ENCODE peak calls at places on chromosomes 12 and 14, in nine cellular contexts. One of them, this sample, is unnamed.
A peak's percentile ranks its signal among the peaks of the same experiment; 100 is the strongest.

GRCh38 chr12:39587247-39587646 is 32.4 kb downstream of the ABCD2 start:
- DNase-seq in kidney epithelial cell: no peak
- DNase-seq in heart right ventricle: no peak
- DNase-seq in H9: no peak
- DNase-seq in cardiac muscle cell: no peak
- DNase-seq in HAP-1: peak; percentile 30
- DNase-seq in colonic mucosa: no peak
- DNase-seq in testis: no peak
- DNase-seq in uterus: no peak
- DNase-seq in this sample: no peak

GRCh38 chr12:88206636-88207035 is 64.5 kb downstream of the TMTC3 start:
- DNase-seq in kidney epithelial cell: no peak
- DNase-seq in heart right ventricle: no peak
- DNase-seq in H9: no peak
- DNase-seq in cardiac muscle cell: no peak
- DNase-seq in HAP-1: no peak
- DNase-seq in colonic mucosa: no peak
- DNase-seq in testis: no peak
- DNase-seq in uterus: no peak
- DNase-seq in this sample: no peak

GRCh38 chr12:14613718-14614117 is 46.0 kb upstream of the PLBD1 start:
- DNase-seq in kidney epithelial cell: no peak
- DNase-seq in heart right ventricle: no peak
- DNase-seq in H9: no peak
- DNase-seq in cardiac muscle cell: no peak
- DNase-seq in HAP-1: no peak
- DNase-seq in colonic mucosa: no peak
- DNase-seq in testis: no peak
- DNase-seq in uterus: no peak
- DNase-seq in this sample: no peak

GRCh38 chr12:22458301-22458917 is 85.9 kb downstream of the C2CD5 start:
- DNase-seq in kidney epithelial cell: no peak
- DNase-seq in heart right ventricle: no peak
- DNase-seq in H9: no peak
- DNase-seq in cardiac muscle cell: no peak
- DNase-seq in HAP-1: no peak
- DNase-seq in colonic mucosa: no peak
- DNase-seq in testis: no peak
- DNase-seq in uterus: no peak
- DNase-seq in this sample: no peak

GRCh38 chr14:92122351-92122677 is 545 bp downstream of the CPSF2 start:
- DNase-seq in kidney epithelial cell: no peak
- DNase-seq in heart right ventricle: no peak
- DNase-seq in H9: no peak
- DNase-seq in cardiac muscle cell: peak; percentile 61
- DNase-seq in HAP-1: peak; percentile 39
- DNase-seq in colonic mucosa: peak; percentile 32
- DNase-seq in testis: no peak
- DNase-seq in uterus: no peak
- DNase-seq in this sample: no peak

GRCh38 chr12:21065845-21066244 is 65.1 kb upstream of the SLCO1B1 start:
- DNase-seq in kidney epithelial cell: no peak
- DNase-seq in heart right ventricle: no peak
- DNase-seq in H9: no peak
- DNase-seq in cardiac muscle cell: no peak
- DNase-seq in HAP-1: no peak
- DNase-seq in colonic mucosa: no peak
- DNase-seq in testis: peak; percentile 18
- DNase-seq in uterus: no peak
- DNase-seq in this sample: no peak

GRCh38 chr12:45615268-45615667 is 114.2 kb upstream of the ARID2 start:
- DNase-seq in kidney epithelial cell: peak; percentile 34
- DNase-seq in heart right ventricle: no peak
- DNase-seq in H9: no peak
- DNase-seq in cardiac muscle cell: no peak
- DNase-seq in HAP-1: no peak
- DNase-seq in colonic mucosa: no peak
- DNase-seq in testis: no peak
- DNase-seq in uterus: no peak
- DNase-seq in this sample: no peak

GRCh38 chr14:52325632-52326031 is 11.5 kb downstream of the PTGER2 start:
- DNase-seq in kidney epithelial cell: no peak
- DNase-seq in heart right ventricle: no peak
- DNase-seq in H9: no peak
- DNase-seq in cardiac muscle cell: no peak
- DNase-seq in HAP-1: no peak
- DNase-seq in colonic mucosa: no peak
- DNase-seq in testis: no peak
- DNase-seq in uterus: no peak
- DNase-seq in this sample: no peak

GRCh38 chr14:103737432-103738045 is 21.9 kb downstream of the ZFYVE21 start:
- DNase-seq in kidney epithelial cell: no peak
- DNase-seq in heart right ventricle: no peak
- DNase-seq in H9: no peak
- DNase-seq in cardiac muscle cell: no peak
- DNase-seq in HAP-1: no peak
- DNase-seq in colonic mucosa: no peak
- DNase-seq in testis: no peak
- DNase-seq in uterus: no peak
- DNase-seq in this sample: no peak

GRCh38 chr14:30354439-30354838 is 204.5 kb upstream of the G2E3 start:
- DNase-seq in kidney epithelial cell: no peak
- DNase-seq in heart right ventricle: no peak
- DNase-seq in H9: no peak
- DNase-seq in cardiac muscle cell: no peak
- DNase-seq in HAP-1: no peak
- DNase-seq in colonic mucosa: no peak
- DNase-seq in testis: no peak
- DNase-seq in uterus: no peak
- DNase-seq in this sample: no peak

GRCh38 chr12:22709292-22709691 is 84.3 kb downstream of the ETNK1 start:
- DNase-seq in kidney epithelial cell: no peak
- DNase-seq in heart right ventricle: no peak
- DNase-seq in H9: no peak
- DNase-seq in cardiac muscle cell: peak; percentile 52
- DNase-seq in HAP-1: no peak
- DNase-seq in colonic mucosa: no peak
- DNase-seq in testis: no peak
- DNase-seq in uterus: no peak
- DNase-seq in this sample: no peak

GRCh38 chr12:104454997-104455396 is 1.8 kb upstream of the CHST11 start:
- DNase-seq in kidney epithelial cell: peak; percentile 83
- DNase-seq in heart right ventricle: no peak
- DNase-seq in H9: no peak
- DNase-seq in cardiac muscle cell: no peak
- DNase-seq in HAP-1: no peak
- DNase-seq in colonic mucosa: no peak
- DNase-seq in testis: no peak
- DNase-seq in uterus: no peak
- DNase-seq in this sample: no peak

GRCh38 chr12:9943244-9943643 is 11.1 kb upstream of the CLEC2A start:
- DNase-seq in kidney epithelial cell: no peak
- DNase-seq in heart right ventricle: no peak
- DNase-seq in H9: peak; percentile 45
- DNase-seq in cardiac muscle cell: no peak
- DNase-seq in HAP-1: no peak
- DNase-seq in colonic mucosa: no peak
- DNase-seq in testis: no peak
- DNase-seq in uterus: no peak
- DNase-seq in this sample: peak; percentile 60

GRCh38 chr12:124633269-124633953 is 66.0 kb upstream of the NCOR2 start:
- DNase-seq in kidney epithelial cell: no peak
- DNase-seq in heart right ventricle: no peak
- DNase-seq in H9: no peak
- DNase-seq in cardiac muscle cell: no peak
- DNase-seq in HAP-1: no peak
- DNase-seq in colonic mucosa: peak; percentile 72
- DNase-seq in testis: no peak
- DNase-seq in uterus: no peak
- DNase-seq in this sample: no peak

GRCh38 chr12:100427078-100427477 is 46.6 kb upstream of the NR1H4 start:
- DNase-seq in kidney epithelial cell: peak; percentile 69
- DNase-seq in heart right ventricle: no peak
- DNase-seq in H9: no peak
- DNase-seq in cardiac muscle cell: no peak
- DNase-seq in HAP-1: no peak
- DNase-seq in colonic mucosa: no peak
- DNase-seq in testis: no peak
- DNase-seq in uterus: no peak
- DNase-seq in this sample: no peak

DNA sequence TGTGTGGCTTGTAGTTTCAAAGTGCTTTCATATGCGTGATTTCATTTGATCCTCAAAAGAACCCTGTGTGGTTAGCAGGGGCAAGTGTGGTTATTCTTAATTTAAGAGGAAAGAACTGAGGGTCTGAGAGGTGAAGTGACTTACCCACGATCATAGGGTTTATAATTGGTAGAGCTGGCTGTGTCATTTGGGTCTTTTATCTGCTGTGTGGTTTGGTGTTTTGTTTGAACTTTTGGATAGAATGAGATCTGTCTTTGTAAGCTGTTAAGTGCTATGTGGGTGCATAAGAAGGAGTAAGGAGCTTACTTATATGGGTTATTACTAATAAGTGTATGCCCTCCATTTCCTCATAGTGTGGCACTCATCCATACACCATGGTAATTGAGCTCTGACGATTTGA is 190.0 kb downstream of the CACNA1C start:
- DNase-seq in kidney epithelial cell: no peak
- DNase-seq in heart right ventricle: no peak
- DNase-seq in H9: no peak
- DNase-seq in cardiac muscle cell: no peak
- DNase-seq in HAP-1: no peak
- DNase-seq in colonic mucosa: no peak
- DNase-seq in testis: no peak
- DNase-seq in uterus: no peak
- DNase-seq in this sample: no peak
- H3K27me3 ChIP-seq in kidney epithelial cell: peaks cover 7% of the 10 kb centered on the region
- H3K27me3 ChIP-seq in heart right ventricle: no peaks in the 10 kb centered on the region
- H3K27me3 ChIP-seq in H9: no peaks in the 10 kb centered on the region
- H3K27me3 ChIP-seq in cardiac muscle cell: no peaks in the 10 kb centered on the region
- H3K27me3 ChIP-seq in HAP-1: no peaks in the 10 kb centered on the region
- H3K27me3 ChIP-seq in colonic mucosa: no peaks in the 10 kb centered on the region
- H3K27me3 ChIP-seq in testis: no peaks in the 10 kb centered on the region
- H3K27me3 ChIP-seq in uterus: no peaks in the 10 kb centered on the region
- H3K27me3 ChIP-seq in this sample: no peaks in the 10 kb centered on the region

GRCh38 chr12:114392909-114393308 is 13.0 kb downstream of the TBX5 start:
- DNase-seq in kidney epithelial cell: no peak
- DNase-seq in heart right ventricle: no peak
- DNase-seq in H9: no peak
- DNase-seq in cardiac muscle cell: no peak
- DNase-seq in HAP-1: no peak
- DNase-seq in colonic mucosa: no peak
- DNase-seq in testis: no peak
- DNase-seq in uterus: no peak
- DNase-seq in this sample: no peak

GRCh38 chr12:114391088-114391487 is 14.9 kb downstream of the TBX5 start:
- DNase-seq in kidney epithelial cell: no peak
- DNase-seq in heart right ventricle: no peak
- DNase-seq in H9: no peak
- DNase-seq in cardiac muscle cell: no peak
- DNase-seq in HAP-1: no peak
- DNase-seq in colonic mucosa: no peak
- DNase-seq in testis: no peak
- DNase-seq in uterus: no peak
- DNase-seq in this sample: no peak

GRCh38 chr12:114396153-114396868 is 9.6 kb downstream of the TBX5 start:
- DNase-seq in kidney epithelial cell: no peak
- DNase-seq in heart right ventricle: no peak
- DNase-seq in H9: no peak
- DNase-seq in cardiac muscle cell: peak; percentile 55
- DNase-seq in HAP-1: no peak
- DNase-seq in colonic mucosa: no peak
- DNase-seq in testis: no peak
- DNase-seq in uterus: no peak
- DNase-seq in this sample: peak; percentile 77

GRCh38 chr12:114395755-114396152 is 10.2 kb downstream of the TBX5 start:
- DNase-seq in kidney epithelial cell: no peak
- DNase-seq in heart right ventricle: no peak
- DNase-seq in H9: no peak
- DNase-seq in cardiac muscle cell: no peak
- DNase-seq in HAP-1: no peak
- DNase-seq in colonic mucosa: no peak
- DNase-seq in testis: no peak
- DNase-seq in uterus: no peak
- DNase-seq in this sample: no peak

GRCh38 chr12:114393569-114393968 is 12.4 kb downstream of the TBX5 start:
- DNase-seq in kidney epithelial cell: no peak
- DNase-seq in heart right ventricle: no peak
- DNase-seq in H9: no peak
- DNase-seq in cardiac muscle cell: no peak
- DNase-seq in HAP-1: no peak
- DNase-seq in colonic mucosa: no peak
- DNase-seq in testis: no peak
- DNase-seq in uterus: no peak
- DNase-seq in this sample: no peak
- H3K27me3 ChIP-seq in kidney epithelial cell: peaks cover 53% of the 10 kb centered on the region
- H3K27me3 ChIP-seq in heart right ventricle: no peaks in the 10 kb centered on the region
- H3K27me3 ChIP-seq in H9: peaks cover 53% of the 10 kb centered on the region
- H3K27me3 ChIP-seq in cardiac muscle cell: peaks cover 43% of the 10 kb centered on the region
- H3K27me3 ChIP-seq in HAP-1: no peaks in the 10 kb centered on the region
- H3K27me3 ChIP-seq in colonic mucosa: peaks cover 33% of the 10 kb centered on the region
- H3K27me3 ChIP-seq in testis: no peaks in the 10 kb centered on the region
- H3K27me3 ChIP-seq in uterus: peaks cover 53% of the 10 kb centered on the region
- H3K27me3 ChIP-seq in this sample: peaks cover 22% of the 10 kb centered on the region

DNA sequence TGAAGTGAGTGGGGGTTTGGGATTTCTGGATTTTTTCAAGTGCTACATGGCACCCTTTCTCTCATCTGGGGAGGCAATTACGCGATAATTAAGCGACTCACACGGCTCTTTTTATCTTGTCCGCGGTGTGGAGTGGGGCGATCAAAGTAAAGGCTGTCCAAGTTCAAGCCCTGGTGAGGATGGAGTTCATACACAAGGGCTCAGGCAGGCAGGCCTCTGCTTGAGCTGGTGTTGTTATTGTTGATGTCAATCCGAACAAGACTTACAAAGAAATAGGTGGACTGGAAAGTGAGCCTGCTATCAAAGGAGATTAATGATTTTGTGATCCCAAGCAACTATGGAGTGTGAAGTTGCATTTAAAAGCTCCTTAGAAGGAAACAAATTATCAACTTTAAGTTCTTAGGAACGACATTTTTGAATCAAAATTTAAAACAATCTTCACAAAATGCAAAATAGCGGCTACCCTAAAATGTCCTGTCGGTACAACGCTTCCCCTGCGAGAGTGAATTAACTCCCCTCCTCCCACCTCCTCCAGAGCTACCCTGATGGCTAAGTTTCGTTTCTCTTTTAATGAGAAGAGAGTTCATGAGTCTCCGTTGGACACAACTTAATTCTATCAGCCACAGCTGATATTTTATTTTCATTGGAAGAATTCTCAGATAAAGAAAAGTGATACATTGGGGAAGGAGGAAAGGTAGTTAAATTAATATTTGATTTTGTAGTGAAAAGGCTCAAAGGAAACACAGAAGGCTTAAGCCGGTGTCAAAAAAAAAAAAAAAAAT is 5.9 kb downstream of the FOXA1 start:
- DNase-seq in kidney epithelial cell: no peak
- DNase-seq in heart right ventricle: no peak
- DNase-seq in H9: no peak
- DNase-seq in cardiac muscle cell: no peak
- DNase-seq in HAP-1: peak; percentile 58
- DNase-seq in colonic mucosa: peak; percentile 42
- DNase-seq in testis: no peak
- DNase-seq in uterus: no peak
- DNase-seq in this sample: no peak
- H3K27me3 ChIP-seq in kidney epithelial cell: peaks cover 82% of the 10 kb centered on the region
- H3K27me3 ChIP-seq in heart right ventricle: peaks cover 99% of the 10 kb centered on the region
- H3K27me3 ChIP-seq in H9: peaks cover 78% of the 10 kb centered on the region
- H3K27me3 ChIP-seq in cardiac muscle cell: peaks cover 100% of the 10 kb centered on the region
- H3K27me3 ChIP-seq in HAP-1: no peaks in the 10 kb centered on the region
- H3K27me3 ChIP-seq in colonic mucosa: peaks cover 17% of the 10 kb centered on the region
- H3K27me3 ChIP-seq in testis: peaks cover 10% of the 10 kb centered on the region
- H3K27me3 ChIP-seq in uterus: peaks cover 99% of the 10 kb centered on the region
- H3K27me3 ChIP-seq in this sample: peaks cover 3% of the 10 kb centered on the region

GRCh38 chr12:78712834-78713455 is 151.6 kb upstream of the SYT1 start:
- DNase-seq in kidney epithelial cell: no peak
- DNase-seq in heart right ventricle: no peak
- DNase-seq in H9: peak; percentile 40
- DNase-seq in cardiac muscle cell: no peak
- DNase-seq in HAP-1: peak; percentile 54
- DNase-seq in colonic mucosa: no peak
- DNase-seq in testis: no peak
- DNase-seq in uterus: no peak
- DNase-seq in this sample: no peak
- H3K27me3 ChIP-seq in kidney epithelial cell: no peaks in the 10 kb centered on the region
- H3K27me3 ChIP-seq in heart right ventricle: no peaks in the 10 kb centered on the region
- H3K27me3 ChIP-seq in H9: no peaks in the 10 kb centered on the region
- H3K27me3 ChIP-seq in cardiac muscle cell: no peaks in the 10 kb centered on the region
- H3K27me3 ChIP-seq in HAP-1: no peaks in the 10 kb centered on the region
- H3K27me3 ChIP-seq in colonic mucosa: no peaks in the 10 kb centered on the region
- H3K27me3 ChIP-seq in testis: no peaks in the 10 kb centered on the region
- H3K27me3 ChIP-seq in uterus: no peaks in the 10 kb centered on the region
- H3K27me3 ChIP-seq in this sample: no peaks in the 10 kb centered on the region

This sample was measured in upper lobe of left lung.